ENCODE peak calls at places on chromosomes 5 and 9, in ten cellular contexts. E is fibroblast of lung, U is hepatocyte, K is neural progenitor cell, F is GM23338, W is K562, X is HepG2, J is SK-N-MC, Q is MM.1S, O is astrocyte. V is an unnamed sample.

GRCh38 chr9:95815153-95815552 is 60.3 kb upstream of the ERCC6L2 start:
- DNase-seq in K (no peak), X (no peak), Q (no peak), O (peak), F (no peak), E (peak), J (no peak), W (peak), U (peak), V (no peak)

GRCh38 chr5:115457985-115458384 is 86.6 kb downstream of the FEM1C start:
- DNase-seq in J (no peak), X (no peak), K (peak), F (no peak), Q (no peak), O (peak), U (peak), W (peak), E (no peak), V (no peak)

GRCh38 chr9:27460225-27461023 is 63.7 kb upstream of the IFNK start:
- DNase-seq in O (no peak), F (no peak), X (no peak), E (no peak), Q (no peak), J (no peak), W (no peak), U (no peak), K (no peak), V (no peak)

GRCh38 chr5:9324348-9325056 is 221.4 kb downstream of the SEMA5A start:
- DNase-seq in Q (no peak), W (no peak), J (no peak), E (peak), U (no peak), O (peak), X (no peak), F (no peak), K (no peak), V (no peak)

GRCh38 chr9:87751423-87751822 is 25.5 kb downstream of the CTSL start:
- DNase-seq in O (no peak), E (no peak), Q (no peak), U (no peak), F (no peak), J (no peak), X (no peak), K (no peak), W (no peak), V (no peak)

GRCh38 chr5:172778223-172778814 is 7.3 kb upstream of the DUSP1 start:
- DNase-seq in Q (no peak), K (no peak), J (no peak), O (peak), F (no peak), E (peak), W (peak), X (peak), U (peak), V (peak)

GRCh38 chr5:1007221-1007680 is 1.4 kb upstream of the NKD2 start:
- DNase-seq in U (no peak), F (peak), K (no peak), Q (no peak), J (no peak), O (no peak), X (no peak), W (no peak), E (no peak), V (no peak)

GRCh38 chr5:109325456-109325855 is 84.3 kb downstream of the PJA2 start:
- DNase-seq in O (no peak), F (no peak), Q (no peak), E (no peak), K (no peak), J (no peak), U (no peak), X (peak), W (no peak), V (no peak)

GRCh38 chr5:147611483-147611882 is 101.6 kb upstream of the DPYSL3 start:
- DNase-seq in E (no peak), W (no peak), U (no peak), J (no peak), F (peak), O (no peak), Q (no peak), X (no peak), K (peak), V (no peak)

GRCh38 chr9:98890256-98890655 is 53.5 kb upstream of the COL15A1 start:
- DNase-seq in U (no peak), K (no peak), O (no peak), E (no peak), W (no peak), Q (no peak), F (no peak), J (no peak), X (no peak), V (no peak)

GRCh38 chr9:33263936-33264472 is 504 bp downstream of the BAG1 start:
- DNase-seq in E (peak), F (no peak), Q (peak), X (peak), W (peak), U (peak), J (no peak), O (no peak), K (no peak), V (no peak)

GRCh38 chr5:172731286-172732073 is 39.5 kb downstream of the DUSP1 start:
- DNase-seq in F (no peak), J (no peak), O (peak), Q (no peak), U (peak), X (peak), E (no peak), K (no peak), W (peak), V (no peak)

GRCh38 chr9:113137196-113138168 is 13.3 kb upstream of the SLC31A2 start:
- DNase-seq in W (no peak), U (no peak), X (no peak), J (no peak), O (no peak), F (no peak), Q (no peak), E (no peak), K (no peak), V (no peak)

GRCh38 chr5:151219789-151220188 is 4.1 kb downstream of the CCDC69 start:
- DNase-seq in O (no peak), F (peak), J (no peak), U (no peak), W (no peak), Q (no peak), K (no peak), X (no peak), E (no peak), V (no peak)

GRCh38 chr9:123725389-123725788 is 204.5 kb downstream of the DENND1A start:
- DNase-seq in F (peak), X (no peak), J (no peak), Q (no peak), U (peak), K (peak), E (peak), W (no peak), O (peak), V (no peak)

GRCh38 chr9:91775011-91775707 is 174.9 kb downstream of the ROR2 start:
- DNase-seq in W (peak), K (peak), F (peak), X (peak), J (no peak), U (peak), O (no peak), E (peak), Q (peak), V (peak)

GRCh38 chr9:111533099-111533785 is 8.3 kb downstream of the ZNF483 start:
- DNase-seq in J (no peak), O (peak), F (no peak), E (peak), W (no peak), Q (no peak), K (no peak), X (no peak), U (no peak), V (no peak)

GRCh38 chr5:343461-344401 is 22.2 kb downstream of the AHRR start:
- DNase-seq in Q (peak), F (peak), O (peak), U (peak), E (peak), K (peak), X (peak), J (no peak), W (peak), V (peak)

GRCh38 chr5:131005963-131006684 is 158.9 kb downstream of the HINT1 start:
- DNase-seq in O (no peak), E (no peak), F (peak), J (no peak), K (peak), W (no peak), Q (no peak), U (peak), X (peak), V (no peak)

GRCh38 chr9:114525505-114525904 is 20.2 kb upstream of the WHRN start:
- DNase-seq in K (no peak), F (no peak), J (no peak), Q (no peak), O (peak), U (no peak), W (no peak), E (peak), X (no peak), V (no peak)

GRCh38 chr5:6522337-6522736 is 73.7 kb downstream of the UBE2QL1 start:
- DNase-seq in J (no peak), U (no peak), O (no peak), K (no peak), X (no peak), Q (no peak), F (no peak), E (no peak), W (no peak), V (no peak)

GRCh38 chr9:88425538-88425950 is 37.3 kb downstream of the SPIN1 start:
- DNase-seq in Q (no peak), O (no peak), K (no peak), U (peak), X (no peak), J (no peak), W (no peak), F (peak), E (peak), V (no peak)

GRCh38 chr9:122349201-122349600 is 21.6 kb upstream of the PTGS1 start:
- DNase-seq in K (no peak), E (no peak), J (no peak), X (no peak), W (no peak), Q (no peak), U (no peak), O (no peak), F (no peak), V (no peak)

GRCh38 chr9:124008855-124009834 is 2.4 kb upstream of the LHX2 start:
- DNase-seq in Q (no peak), J (no peak), K (peak), W (no peak), F (peak), U (no peak), E (no peak), X (no peak), O (no peak), V (no peak)

GRCh38 chr5:33755216-33755615 is 136.6 kb downstream of the ADAMTS12 start:
- DNase-seq in F (no peak), E (peak), X (no peak), K (no peak), W (no peak), Q (no peak), O (peak), U (no peak), J (no peak), V (no peak)

GRCh38 chr9:137114613-137115393 is at the start of gene DPP7:
- DNase-seq in W (peak), X (no peak), J (no peak), E (peak), K (peak), O (no peak), F (peak), Q (peak), U (peak), V (peak)

GRCh38 chr5:129460951-129461815 is 1.1 kb downstream of the ADAMTS19 start:
- DNase-seq in X (no peak), J (no peak), K (peak), W (peak), O (peak), Q (peak), F (peak), U (peak), E (peak), V (peak)
- TF ChIP-seq EZH2 in X (no peak), J (peak), K (no peak), W (no peak), O (peak), Q (no peak), F (peak), U (peak), E (no peak), V (peak)

DNA sequence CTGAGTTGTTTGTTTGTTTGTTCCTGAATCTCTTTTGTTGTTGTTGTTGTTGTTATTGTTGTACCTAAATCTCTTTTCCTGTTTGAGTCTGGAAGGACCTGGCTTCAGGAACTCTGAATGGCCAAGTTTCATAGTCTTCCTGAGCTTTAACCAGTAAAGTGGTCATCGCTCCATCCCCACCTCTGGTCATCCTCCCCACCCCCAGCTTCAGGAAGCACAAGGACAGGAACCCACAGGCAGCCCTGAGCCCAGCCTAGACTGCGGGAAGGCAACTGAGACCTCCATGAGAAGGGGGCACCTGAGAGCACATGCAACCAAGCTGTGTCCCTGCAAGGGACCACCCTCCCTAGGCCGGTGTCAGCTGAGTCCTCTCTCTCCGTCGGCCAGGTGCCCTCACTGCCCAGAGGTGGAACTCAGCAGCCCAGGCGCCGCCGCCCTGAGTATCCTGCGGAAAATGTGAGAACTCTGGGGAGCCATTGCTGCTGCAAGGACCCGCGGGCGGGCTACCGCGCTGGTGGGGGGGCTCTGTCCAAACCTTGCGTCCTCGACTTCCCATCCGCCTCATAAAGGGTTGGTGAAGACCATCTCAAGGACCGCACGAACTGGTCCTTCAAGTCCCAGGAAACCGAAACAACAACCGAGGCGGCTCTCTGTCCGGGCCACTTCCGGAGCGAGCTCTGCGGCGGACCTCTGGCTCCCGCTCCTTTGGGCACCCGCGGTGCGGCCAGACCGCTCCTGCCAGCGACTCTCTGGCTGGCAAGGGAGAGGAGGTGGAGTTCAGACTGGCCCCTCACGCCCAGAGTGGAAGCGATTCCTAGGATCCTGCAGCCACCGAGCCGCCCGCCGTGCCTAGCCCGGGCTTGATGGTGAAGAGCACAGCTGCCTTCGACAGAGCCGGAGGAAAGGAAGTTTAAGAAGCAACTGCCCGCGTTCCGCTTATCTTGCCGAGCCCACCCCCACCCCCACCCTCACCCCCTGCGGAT is 4.2 kb downstream of the BARX1 start:
- DNase-seq in W (no peak), E (peak), U (peak), Q (peak), X (no peak), K (peak), J (no peak), O (no peak), F (peak), V (no peak)
- TF ChIP-seq EZH2 in W (no peak), E (peak), U (peak), Q (peak), X (no peak), K (peak), J (peak), O (peak), F (peak), V (peak)

GRCh38 chr5:77970891-77971290 is 194.8 kb upstream of the TBCA start:
- DNase-seq in F (no peak), J (no peak), X (no peak), Q (no peak), W (no peak), O (no peak), K (no peak), U (no peak), E (no peak), V (no peak)

GRCh38 chr5:77973253-77973609 is 197.1 kb upstream of the TBCA start:
- DNase-seq in J (no peak), Q (no peak), F (peak), E (no peak), W (peak), X (no peak), U (no peak), O (no peak), K (peak), V (peak)

GRCh38 chr5:77974576-77974975 is 198.4 kb upstream of the TBCA start:
- DNase-seq in X (no peak), O (no peak), Q (no peak), U (no peak), K (no peak), E (no peak), W (no peak), J (no peak), F (no peak), V (no peak)

GRCh38 chr5:77971965-77972544 is 195.9 kb upstream of the TBCA start:
- DNase-seq in K (peak), J (peak), E (no peak), X (no peak), F (no peak), O (no peak), W (no peak), Q (no peak), U (no peak), V (peak)

GRCh38 chr5:77972545-77973252 is 196.6 kb upstream of the TBCA start:
- DNase-seq in J (no peak), W (no peak), F (peak), X (no peak), E (no peak), U (peak), Q (peak), K (peak), O (no peak), V (no peak)
- TF ChIP-seq EZH2 in J (no peak), W (no peak), F (peak), X (no peak), E (peak), U (peak), Q (no peak), K (peak), O (peak), V (peak)

GRCh38 chr5:135030691-135031145 is 3.3 kb downstream of the PITX1 start:
- DNase-seq in W (no peak), E (no peak), Q (peak), K (peak), X (no peak), U (no peak), O (no peak), F (peak), J (no peak), V (no peak)
- TF ChIP-seq EZH2 in W (no peak), E (no peak), Q (no peak), K (no peak), X (no peak), U (no peak), O (no peak), F (peak), J (no peak), V (no peak)

DNA sequence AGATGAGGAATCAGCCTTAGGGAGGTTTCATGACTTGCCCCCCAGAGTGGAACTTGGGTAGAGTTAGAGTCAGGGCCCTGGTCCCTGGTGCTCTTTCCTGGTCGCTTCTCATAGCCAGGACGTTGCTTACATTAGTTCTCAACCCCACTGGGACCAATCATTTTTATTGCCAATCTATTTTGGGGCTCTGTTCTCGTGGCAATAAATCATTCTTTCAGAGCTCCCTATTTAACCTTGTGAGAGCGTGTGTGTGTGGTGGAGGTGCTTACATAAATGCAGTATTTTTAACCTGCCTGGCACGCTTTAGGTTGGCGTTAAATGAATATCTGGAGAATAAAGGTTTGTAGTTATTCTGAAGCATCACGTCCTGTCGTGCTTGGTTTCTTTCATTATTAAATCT is 4.1 kb downstream of the TRIO start:
- DNase-seq in E (no peak), J (no peak), K (no peak), Q (no peak), W (no peak), F (no peak), U (no peak), O (no peak), X (no peak), V (no peak)
- TF ChIP-seq EZH2 in E (no peak), J (no peak), K (no peak), Q (no peak), W (no peak), F (no peak), U (no peak), O (no peak), X (no peak), V (no peak)

V was measured in endothelial cell of umbilical vein.